ENCODE peak calls at places on chromosomes 1 and 21, in seven cellular contexts. One of them, this sample, is unnamed.

GRCh38 chr1:206067486-206068302 is 14.7 kb downstream of the RHEX start:
- DNase-seq in cerebellar cortex: no peak
- DNase-seq in SW 1271: no peak
- DNase-seq in amygdala: no peak
- DNase-seq in naive thymus-derived CD8-positive, alpha-beta T cell: no peak
- DNase-seq in AG09319: no peak
- DNase-seq in nephron progenitor cell: no peak
- DNase-seq in this sample: no peak

GRCh38 chr1:116115476-116115875 is 4.3 kb downstream of the MAB21L3 start:
- DNase-seq in naive thymus-derived CD8-positive, alpha-beta T cell: no peak
- DNase-seq in SW 1271: no peak
- DNase-seq in amygdala: no peak
- DNase-seq in nephron progenitor cell: no peak
- DNase-seq in cerebellar cortex: no peak
- DNase-seq in AG09319: peak
- DNase-seq in this sample: no peak

GRCh38 chr1:35448344-35448801 is 108.8 kb downstream of the KIAA0319L start:
- DNase-seq in nephron progenitor cell: no peak
- DNase-seq in AG09319: peak
- DNase-seq in amygdala: no peak
- DNase-seq in cerebellar cortex: no peak
- DNase-seq in SW 1271: no peak
- DNase-seq in naive thymus-derived CD8-positive, alpha-beta T cell: no peak
- DNase-seq in this sample: no peak

GRCh38 chr21:25039461-25040380 is 567.6 kb downstream of the MRPL39 start:
- DNase-seq in cerebellar cortex: peak
- DNase-seq in nephron progenitor cell: no peak
- DNase-seq in SW 1271: peak
- DNase-seq in naive thymus-derived CD8-positive, alpha-beta T cell: no peak
- DNase-seq in AG09319: no peak
- DNase-seq in amygdala: no peak
- DNase-seq in this sample: no peak

GRCh38 chr1:108049083-108049819 is 84.3 kb upstream of the VAV3 start:
- DNase-seq in naive thymus-derived CD8-positive, alpha-beta T cell: no peak
- DNase-seq in cerebellar cortex: peak
- DNase-seq in SW 1271: peak
- DNase-seq in amygdala: no peak
- DNase-seq in AG09319: no peak
- DNase-seq in nephron progenitor cell: peak
- DNase-seq in this sample: peak

GRCh38 chr21:15122241-15122640 is 57.4 kb upstream of the NRIP1 start:
- DNase-seq in AG09319: no peak
- DNase-seq in cerebellar cortex: no peak
- DNase-seq in amygdala: no peak
- DNase-seq in SW 1271: no peak
- DNase-seq in naive thymus-derived CD8-positive, alpha-beta T cell: no peak
- DNase-seq in nephron progenitor cell: no peak
- DNase-seq in this sample: no peak

GRCh38 chr1:36784147-36784862 is 250.0 kb downstream of the GRIK3 start:
- DNase-seq in naive thymus-derived CD8-positive, alpha-beta T cell: no peak
- DNase-seq in nephron progenitor cell: no peak
- DNase-seq in cerebellar cortex: no peak
- DNase-seq in amygdala: no peak
- DNase-seq in AG09319: no peak
- DNase-seq in SW 1271: no peak
- DNase-seq in this sample: no peak

GRCh38 chr1:203178821-203179220 is 3.2 kb upstream of the MYBPH start:
- DNase-seq in cerebellar cortex: no peak
- DNase-seq in naive thymus-derived CD8-positive, alpha-beta T cell: no peak
- DNase-seq in amygdala: no peak
- DNase-seq in SW 1271: no peak
- DNase-seq in nephron progenitor cell: no peak
- DNase-seq in AG09319: no peak
- DNase-seq in this sample: no peak

GRCh38 chr1:67596674-67597073 is 88.3 kb upstream of the GADD45A start:
- DNase-seq in nephron progenitor cell: no peak
- DNase-seq in AG09319: no peak
- DNase-seq in naive thymus-derived CD8-positive, alpha-beta T cell: no peak
- DNase-seq in amygdala: no peak
- DNase-seq in cerebellar cortex: no peak
- DNase-seq in SW 1271: no peak
- DNase-seq in this sample: no peak

GRCh38 chr21:43701936-43702784 is 16.8 kb upstream of the PDXK start:
- DNase-seq in nephron progenitor cell: no peak
- DNase-seq in SW 1271: no peak
- DNase-seq in cerebellar cortex: no peak
- DNase-seq in amygdala: no peak
- DNase-seq in naive thymus-derived CD8-positive, alpha-beta T cell: no peak
- DNase-seq in AG09319: no peak
- DNase-seq in this sample: no peak

GRCh38 chr1:112056354-112056753 is 66.9 kb upstream of the KCND3 start:
- DNase-seq in SW 1271: no peak
- DNase-seq in nephron progenitor cell: no peak
- DNase-seq in AG09319: no peak
- DNase-seq in naive thymus-derived CD8-positive, alpha-beta T cell: no peak
- DNase-seq in amygdala: no peak
- DNase-seq in cerebellar cortex: no peak
- DNase-seq in this sample: no peak

GRCh38 chr1:46622341-46622740 is 5.7 kb upstream of the MOB3C start:
- DNase-seq in naive thymus-derived CD8-positive, alpha-beta T cell: no peak
- DNase-seq in cerebellar cortex: peak
- DNase-seq in amygdala: no peak
- DNase-seq in AG09319: no peak
- DNase-seq in SW 1271: no peak
- DNase-seq in nephron progenitor cell: no peak
- DNase-seq in this sample: no peak

GRCh38 chr1:84442256-84442655 is 36.8 kb upstream of the RPF1 start:
- DNase-seq in nephron progenitor cell: no peak
- DNase-seq in SW 1271: peak
- DNase-seq in cerebellar cortex: peak
- DNase-seq in AG09319: peak
- DNase-seq in naive thymus-derived CD8-positive, alpha-beta T cell: peak
- DNase-seq in amygdala: no peak
- DNase-seq in this sample: no peak

GRCh38 chr21:14321042-14321441 is 61.9 kb downstream of the HSPA13 start:
- DNase-seq in naive thymus-derived CD8-positive, alpha-beta T cell: no peak
- DNase-seq in cerebellar cortex: no peak
- DNase-seq in amygdala: no peak
- DNase-seq in SW 1271: no peak
- DNase-seq in nephron progenitor cell: no peak
- DNase-seq in AG09319: no peak
- DNase-seq in this sample: no peak

GRCh38 chr1:114554577-114554976 is 26.8 kb downstream of the BCAS2 start:
- DNase-seq in SW 1271: no peak
- DNase-seq in cerebellar cortex: no peak
- DNase-seq in AG09319: no peak
- DNase-seq in nephron progenitor cell: no peak
- DNase-seq in amygdala: no peak
- DNase-seq in naive thymus-derived CD8-positive, alpha-beta T cell: no peak
- DNase-seq in this sample: no peak

GRCh38 chr21:46662765-46663500 is 27.5 kb downstream of the PRMT2 start:
- DNase-seq in nephron progenitor cell: no peak
- DNase-seq in SW 1271: no peak
- DNase-seq in AG09319: no peak
- DNase-seq in amygdala: no peak
- DNase-seq in cerebellar cortex: no peak
- DNase-seq in naive thymus-derived CD8-positive, alpha-beta T cell: no peak
- DNase-seq in this sample: no peak

GRCh38 chr1:212205843-212206242 is 79.4 kb upstream of the PPP2R5A start:
- DNase-seq in SW 1271: no peak
- DNase-seq in cerebellar cortex: no peak
- DNase-seq in nephron progenitor cell: no peak
- DNase-seq in amygdala: no peak
- DNase-seq in AG09319: no peak
- DNase-seq in naive thymus-derived CD8-positive, alpha-beta T cell: no peak
- DNase-seq in this sample: no peak

GRCh38 chr1:167492509-167492910 is 25.8 kb downstream of the CD247 start:
- DNase-seq in AG09319: no peak
- DNase-seq in cerebellar cortex: no peak
- DNase-seq in amygdala: no peak
- DNase-seq in SW 1271: no peak
- DNase-seq in nephron progenitor cell: no peak
- DNase-seq in naive thymus-derived CD8-positive, alpha-beta T cell: peak
- DNase-seq in this sample: no peak

This sample was measured in nucleus accumbens.